ENCODE peak calls at places on chromosomes 4 and X, in eight cellular contexts. D is endothelial cell of umbilical vein, B is H1, C is K562, F is HepG2, V is GM23338, U is HCT116, R is GM12878. P is an unnamed sample.

GRCh38 chrX:150446151-150446550 is 83.0 kb downstream of the MAMLD1 start:
- DNase-seq in D (peak), B (no peak), C (no peak), F (no peak), V (no peak), U (no peak), R (no peak), P (no peak)

GRCh38 chr4:3035249-3035648 is 39.1 kb downstream of the HTT-AS start:
- DNase-seq in D (no peak), B (no peak), C (no peak), F (no peak), V (no peak), U (no peak), R (no peak), P (no peak)

GRCh38 chrX:50596056-50596455 is 125.4 kb upstream of the DGKK start:
- DNase-seq in D (no peak), B (no peak), C (no peak), F (no peak), V (no peak), U (no peak), R (no peak), P (no peak)

GRCh38 chrX:38066934-38067333 is 60.6 kb downstream of the SYTL5 start:
- DNase-seq in D (peak), B (no peak), C (peak), F (no peak), V (no peak), U (no peak), R (no peak), P (no peak)

GRCh38 chrX:38277136-38277535 is 50.2 kb downstream of the RPGR start:
- DNase-seq in D (no peak), B (no peak), C (no peak), F (no peak), V (no peak), U (no peak), R (no peak), P (no peak)

GRCh38 chr4:30721353-30722091 is 1.4 kb downstream of the PCDH7 start:
- DNase-seq in D (peak), B (no peak), C (no peak), F (no peak), V (peak), U (no peak), R (no peak), P (no peak)

GRCh38 chrX:149939271-149940014 is 1.2 kb upstream of the EOLA2 start:
- DNase-seq in D (peak), B (peak), C (peak), F (peak), V (peak), U (peak), R (peak), P (peak)

GRCh38 chr4:16893141-16893571 is 5.3 kb downstream of the LDB2 start:
- DNase-seq in D (peak), B (no peak), C (no peak), F (no peak), V (peak), U (no peak), R (no peak), P (peak)

GRCh38 chr4:105990933-105991332 is 95.7 kb downstream of the NPNT start:
- DNase-seq in D (peak), B (no peak), C (no peak), F (no peak), V (no peak), U (peak), R (no peak), P (no peak)

GRCh38 chrX:134737061-134737460 is 78.8 kb upstream of the PLAC1 start:
- DNase-seq in D (peak), B (no peak), C (no peak), F (no peak), V (no peak), U (no peak), R (no peak), P (no peak)

GRCh38 chr4:17164656-17165055 is 266.2 kb upstream of the LDB2 start:
- DNase-seq in D (no peak), B (no peak), C (no peak), F (no peak), V (no peak), U (no peak), R (no peak), P (no peak)

GRCh38 chr4:34850983-34851382 is 1393.3 kb downstream of the ARAP2 start:
- DNase-seq in D (no peak), B (no peak), C (no peak), F (no peak), V (no peak), U (no peak), R (no peak), P (no peak)

GRCh38 chr4:22670953-22671352 is 21.8 kb upstream of the GBA3 start:
- DNase-seq in D (no peak), B (no peak), C (no peak), F (no peak), V (no peak), U (no peak), R (no peak), P (no peak)

GRCh38 chrX:31545726-31546125 is 473.9 kb upstream of the FTHL17 start:
- DNase-seq in D (peak), B (no peak), C (no peak), F (no peak), V (no peak), U (no peak), R (no peak), P (no peak)
- TF ChIP-seq EZH2 in D (no peak), B (no peak), C (no peak), F (no peak), V (no peak), U (no peak), R (no peak), P (no peak)

GRCh38 chr4:99658666-99659065 is 1.0 kb upstream of the C4orf54 start:
- DNase-seq in D (no peak), B (no peak), C (no peak), F (no peak), V (no peak), U (no peak), R (no peak), P (no peak)

GRCh38 chr4:99655315-99656081 is 2.1 kb downstream of the C4orf54 start:
- DNase-seq in D (peak), B (no peak), C (no peak), F (no peak), V (no peak), U (no peak), R (no peak), P (no peak)

GRCh38 chr4:99661907-99662306 is 4.3 kb upstream of the C4orf54 start:
- DNase-seq in D (no peak), B (no peak), C (no peak), F (no peak), V (no peak), U (no peak), R (no peak), P (no peak)

GRCh38 chr4:99653921-99654890 is 3.4 kb downstream of the C4orf54 start:
- DNase-seq in D (no peak), B (no peak), C (no peak), F (no peak), V (no peak), U (no peak), R (no peak), P (no peak)

GRCh38 chr4:99657801-99658200 is at the start of gene C4orf54:
- DNase-seq in D (no peak), B (no peak), C (no peak), F (no peak), V (no peak), U (no peak), R (no peak), P (no peak)
- TF ChIP-seq POLR2AphosphoS5 in D (no peak), B (no peak), C (no peak), F (no peak), V (no peak), U (no peak), R (no peak), P (no peak)

GRCh38 chr4:141080668-141081067 is 52.6 kb downstream of the RNF150 start:
- DNase-seq in D (no peak), B (no peak), C (no peak), F (no peak), V (peak), U (no peak), R (no peak), P (no peak)

GRCh38 chr4:141078871-141079270 is 54.4 kb downstream of the RNF150 start:
- DNase-seq in D (no peak), B (no peak), C (no peak), F (no peak), V (no peak), U (no peak), R (no peak), P (no peak)

GRCh38 chr4:141079393-141079930 is 53.8 kb downstream of the RNF150 start:
- DNase-seq in D (no peak), B (no peak), C (no peak), F (no peak), V (no peak), U (no peak), R (no peak), P (no peak)

GRCh38 chr4:141077611-141078225 is 55.6 kb downstream of the RNF150 start:
- DNase-seq in D (no peak), B (no peak), C (no peak), F (no peak), V (peak), U (no peak), R (no peak), P (no peak)

DNA sequence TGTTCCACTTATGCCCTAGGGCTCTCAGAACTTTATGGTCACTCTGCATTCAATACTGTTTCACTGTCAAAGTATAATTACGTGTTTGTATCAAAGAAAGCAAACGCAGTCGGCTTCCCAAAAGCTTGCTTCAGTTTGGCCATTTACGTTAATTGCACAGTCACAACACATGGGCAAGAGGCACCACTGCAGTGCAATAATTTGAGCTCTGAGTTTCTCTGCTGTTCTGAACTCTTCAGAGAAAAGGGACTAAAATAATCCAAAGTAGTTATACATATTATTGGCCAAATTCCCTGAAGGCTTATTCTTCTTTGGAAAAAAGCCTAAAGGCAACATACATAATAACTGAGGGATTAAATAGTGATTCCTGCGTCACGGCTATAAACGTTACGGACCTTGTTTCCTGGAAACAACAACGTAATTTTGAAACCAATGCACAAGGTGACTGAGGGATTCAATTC is 51.3 kb downstream of the RNF150 start:
- DNase-seq in D (no peak), B (no peak), C (no peak), F (no peak), V (no peak), U (no peak), R (no peak), P (peak)
- H3K4me3 ChIP-seq in D (no peak), B (no peak), C (no peak), F (no peak), V (no peak), U (no peak), R (no peak), P (peak)

GRCh38 chr4:6561706-6562371 is 13.2 kb upstream of the MAN2B2 start:
- DNase-seq in D (no peak), B (no peak), C (no peak), F (no peak), V (no peak), U (no peak), R (no peak), P (no peak)

GRCh38 chr4:6565691-6566431 is 9.1 kb upstream of the MAN2B2 start:
- DNase-seq in D (no peak), B (no peak), C (no peak), F (no peak), V (no peak), U (no peak), R (no peak), P (no peak)

GRCh38 chr4:6566582-6567190 is 8.3 kb upstream of the MAN2B2 start:
- DNase-seq in D (no peak), B (no peak), C (no peak), F (no peak), V (no peak), U (no peak), R (no peak), P (no peak)

GRCh38 chr4:6562931-6563901 is 11.8 kb upstream of the MAN2B2 start:
- DNase-seq in D (no peak), B (no peak), C (peak), F (no peak), V (peak), U (no peak), R (no peak), P (no peak)

DNA sequence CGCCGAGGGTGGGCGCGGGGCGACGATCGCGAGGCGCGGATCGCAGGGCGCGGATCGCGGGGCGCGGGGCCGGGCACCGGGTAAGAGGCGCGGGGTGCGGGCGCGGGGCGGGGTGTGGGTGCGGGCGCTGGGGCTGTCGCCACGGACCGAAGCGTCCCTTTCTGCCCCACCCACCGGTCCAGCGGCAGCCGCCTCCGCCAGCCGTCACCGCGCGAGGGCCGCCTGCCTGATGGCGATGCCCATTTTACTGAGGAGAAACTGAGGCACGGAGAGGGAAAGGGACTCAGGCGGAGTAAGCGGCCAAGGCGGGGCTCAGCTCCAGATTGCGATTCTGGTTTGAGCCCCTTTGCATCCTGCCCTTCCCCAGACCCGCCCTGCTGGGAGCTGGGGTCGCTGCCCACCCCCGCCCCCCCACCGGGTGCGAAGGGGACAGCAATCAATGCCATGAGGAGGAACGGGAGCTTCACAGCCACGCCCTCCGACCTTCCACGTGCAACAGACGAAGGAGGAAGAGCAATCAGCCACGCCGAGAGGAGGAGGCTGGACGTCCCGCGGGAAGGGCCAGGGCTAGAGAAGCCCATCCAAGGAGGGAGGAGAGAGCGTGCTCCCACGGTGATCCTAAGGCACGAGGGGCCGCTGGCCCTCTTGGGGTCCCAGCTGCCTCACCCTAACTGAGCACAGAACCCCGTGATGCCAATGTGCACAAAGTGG is 10.9 kb upstream of the MAN2B2 start:
- DNase-seq in D (no peak), B (no peak), C (no peak), F (no peak), V (peak), U (no peak), R (no peak), P (no peak)
- TF ChIP-seq EZH2 in D (peak), B (peak), C (no peak), F (no peak), V (peak), U (no peak), R (no peak), P (no peak)

DNA sequence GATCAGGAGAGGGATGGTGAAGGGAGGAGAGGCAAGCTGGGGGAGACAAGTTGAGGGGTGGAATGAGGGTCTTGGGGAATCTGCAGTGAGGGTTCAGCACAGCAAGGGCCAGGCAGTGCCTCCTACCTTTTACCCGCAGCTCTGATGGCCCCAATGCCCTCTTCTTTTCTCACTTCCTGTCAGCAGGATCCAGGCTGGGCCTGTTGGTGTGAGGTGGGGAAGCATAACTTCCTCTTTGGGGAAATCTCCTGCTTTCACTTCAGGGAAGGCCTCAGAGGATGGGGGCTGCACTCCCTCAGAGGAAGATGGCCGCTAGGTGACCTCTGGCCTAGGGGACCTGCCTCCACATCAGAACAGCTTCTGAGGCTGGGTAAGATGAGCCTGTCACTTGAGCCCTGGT is 36.5 kb downstream of the EFNB1 start:
- DNase-seq in D (no peak), B (no peak), C (no peak), F (no peak), V (no peak), U (no peak), R (no peak), P (no peak)
- TF ChIP-seq POLR2AphosphoS5 in D (no peak), B (no peak), C (no peak), F (no peak), V (no peak), U (no peak), R (no peak), P (no peak)

GRCh38 chr4:98536631-98537030 is 121.8 kb downstream of the TSPAN5 start:
- DNase-seq in D (no peak), B (no peak), C (no peak), F (no peak), V (peak), U (no peak), R (no peak), P (no peak)
- H3K4me3 ChIP-seq in D (no peak), B (no peak), C (no peak), F (no peak), V (no peak), U (no peak), R (no peak), P (no peak)

GRCh38 chr4:48481581-48481980 is 1.6 kb upstream of the SLC10A4 start:
- DNase-seq in D (no peak), B (no peak), C (peak), F (no peak), V (no peak), U (no peak), R (no peak), P (no peak)

GRCh38 chr4:48478273-48478672 is 4.9 kb upstream of the SLC10A4 start:
- DNase-seq in D (peak), B (no peak), C (no peak), F (no peak), V (no peak), U (no peak), R (no peak), P (no peak)

GRCh38 chr4:48484494-48485168 is 1.5 kb downstream of the SLC10A4 start:
- DNase-seq in D (no peak), B (no peak), C (peak), F (no peak), V (peak), U (no peak), R (no peak), P (no peak)

GRCh38 chr4:48483006-48483776 is at the start of gene SLC10A4:
- DNase-seq in D (no peak), B (no peak), C (peak), F (no peak), V (peak), U (no peak), R (no peak), P (no peak)

DNA sequence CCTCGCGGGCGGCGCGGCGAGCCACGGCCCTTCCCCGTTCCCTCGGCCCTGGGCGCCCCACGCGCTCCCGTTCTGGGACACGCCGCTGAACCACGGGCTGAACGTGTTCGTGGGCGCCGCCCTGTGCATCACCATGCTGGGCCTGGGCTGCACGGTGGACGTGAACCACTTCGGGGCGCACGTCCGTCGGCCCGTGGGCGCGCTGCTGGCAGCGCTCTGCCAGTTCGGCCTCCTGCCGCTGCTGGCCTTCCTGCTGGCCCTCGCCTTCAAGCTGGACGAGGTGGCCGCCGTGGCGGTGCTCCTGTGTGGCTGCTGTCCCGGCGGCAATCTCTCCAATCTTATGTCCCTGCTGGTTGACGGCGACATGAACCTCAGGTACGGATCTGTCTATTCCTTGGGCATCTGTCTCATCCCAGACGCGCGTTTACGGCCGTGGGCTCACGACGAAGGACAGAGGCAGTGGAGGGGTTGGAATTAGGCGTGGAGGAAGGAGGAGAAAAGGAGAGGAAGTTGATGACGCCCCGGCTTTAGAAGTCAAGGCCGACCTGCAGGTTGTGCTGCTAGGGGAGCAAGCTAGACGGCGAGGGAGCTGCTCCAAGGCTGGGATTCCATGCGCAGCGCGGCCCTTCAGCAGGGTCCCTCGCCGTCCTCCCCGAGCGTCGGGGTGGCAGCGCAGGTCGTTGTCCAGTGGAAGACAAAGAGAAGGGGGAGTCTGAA is 792 bp downstream of the SLC10A4 start:
- DNase-seq in D (no peak), B (no peak), C (peak), F (no peak), V (peak), U (no peak), R (no peak), P (no peak)
- TF ChIP-seq EZH2 in D (peak), B (peak), C (no peak), F (no peak), V (peak), U (no peak), R (no peak), P (no peak)

DNA sequence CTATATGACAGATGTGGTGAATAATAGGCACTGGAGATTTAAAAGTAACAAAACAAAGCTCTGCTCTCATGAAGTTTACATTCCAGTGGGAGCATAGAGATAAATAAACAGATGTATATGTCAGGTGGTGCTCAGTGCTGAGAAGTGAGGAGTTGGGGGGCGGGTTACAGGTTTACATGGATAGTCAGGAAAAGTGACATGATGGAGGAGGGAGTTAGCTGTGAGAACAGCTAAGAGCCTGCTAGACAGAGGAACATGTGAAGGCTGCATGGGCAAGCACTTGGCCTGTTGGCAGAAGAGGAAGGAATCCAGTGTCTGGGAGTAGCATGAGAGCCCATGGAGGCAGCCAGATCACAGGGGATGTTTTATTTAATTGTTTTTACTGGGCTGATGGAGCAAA is 10.2 kb upstream of the TMEM156 start:
- DNase-seq in D (no peak), B (no peak), C (no peak), F (peak), V (no peak), U (no peak), R (no peak), P (no peak)
- TF ChIP-seq POLR2AphosphoS5 in D (no peak), B (no peak), C (no peak), F (no peak), V (no peak), U (no peak), R (no peak), P (no peak)

GRCh38 chrX:95040104-95040503 is 1366.1 kb downstream of the FAM133A start:
- DNase-seq in D (no peak), B (no peak), C (no peak), F (no peak), V (no peak), U (no peak), R (no peak), P (no peak)

DNA sequence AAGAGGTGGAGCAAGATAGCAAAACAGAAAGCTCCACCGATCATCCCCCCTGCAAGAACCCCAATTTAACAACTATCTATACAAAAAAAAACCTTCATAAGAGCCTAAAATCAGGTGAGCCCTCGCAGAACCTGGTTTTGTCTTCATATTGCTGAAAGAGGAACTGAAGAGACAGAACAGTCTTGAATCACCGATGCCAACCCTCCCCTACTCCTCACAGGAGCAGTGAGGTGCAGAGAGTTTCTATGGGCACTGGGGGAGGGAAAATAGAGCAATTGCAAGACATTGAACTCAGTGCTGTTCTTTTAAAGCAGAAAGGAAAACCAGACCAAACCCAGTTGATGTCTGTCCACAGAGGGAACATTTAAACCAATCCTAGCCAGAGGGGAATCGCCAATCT is 1370.3 kb downstream of the FAM133A start:
- DNase-seq in D (no peak), B (no peak), C (no peak), F (no peak), V (no peak), U (no peak), R (no peak), P (no peak)
- H3K4me3 ChIP-seq in D (no peak), B (no peak), C (no peak), F (no peak), V (no peak), U (no peak), R (no peak), P (no peak)

GRCh38 chr4:46878641-46879040 is 30.4 kb downstream of the COX7B2 start:
- DNase-seq in D (no peak), B (no peak), C (no peak), F (no peak), V (no peak), U (no peak), R (no peak), P (no peak)
- TF ChIP-seq EZH2 in D (no peak), B (no peak), C (no peak), F (no peak), V (no peak), U (no peak), R (no peak), P (no peak)

P was measured in SK-N-MC.